ENCODE peak calls at places on chromosome 13, in four cellular contexts. M is astrocyte of the spinal cord, G is GM10248, W is left lung. I is an unnamed sample.

GRCh38 chr13:19674898-19675297 is 41.4 kb downstream of the MPHOSPH8 start:
- DNase-seq in M (no peak), G (no peak), W (no peak), I (no peak)

GRCh38 chr13:45219938-45220375 is 19.1 kb upstream of the KCTD4 start:
- DNase-seq in M (peak), G (no peak), W (no peak), I (no peak)

GRCh38 chr13:113207890-113208423 is 512 bp downstream of the PCID2 start:
- DNase-seq in M (peak), G (no peak), W (peak), I (no peak)

GRCh38 chr13:80256352-80256932 is 84.5 kb downstream of the SPRY2 start:
- DNase-seq in M (no peak), G (no peak), W (no peak), I (peak)

GRCh38 chr13:44431150-44431549 is 57.5 kb downstream of the SERP2 start:
- DNase-seq in M (no peak), G (no peak), W (no peak), I (no peak)

GRCh38 chr13:112635323-112635722 is 47.4 kb upstream of the TUBGCP3 start:
- DNase-seq in M (no peak), G (no peak), W (no peak), I (no peak)

GRCh38 chr13:52848455-52849190 is at the start of gene PCDH8:
- DNase-seq in M (no peak), G (no peak), W (no peak), I (no peak)

GRCh38 chr13:48532146-48532472 is 771 bp downstream of the RCBTB2 start:
- DNase-seq in M (peak), G (no peak), W (peak), I (no peak)

GRCh38 chr13:109872864-109873263 is 86.5 kb upstream of the IRS2 start:
- DNase-seq in M (no peak), G (no peak), W (no peak), I (no peak)

DNA sequence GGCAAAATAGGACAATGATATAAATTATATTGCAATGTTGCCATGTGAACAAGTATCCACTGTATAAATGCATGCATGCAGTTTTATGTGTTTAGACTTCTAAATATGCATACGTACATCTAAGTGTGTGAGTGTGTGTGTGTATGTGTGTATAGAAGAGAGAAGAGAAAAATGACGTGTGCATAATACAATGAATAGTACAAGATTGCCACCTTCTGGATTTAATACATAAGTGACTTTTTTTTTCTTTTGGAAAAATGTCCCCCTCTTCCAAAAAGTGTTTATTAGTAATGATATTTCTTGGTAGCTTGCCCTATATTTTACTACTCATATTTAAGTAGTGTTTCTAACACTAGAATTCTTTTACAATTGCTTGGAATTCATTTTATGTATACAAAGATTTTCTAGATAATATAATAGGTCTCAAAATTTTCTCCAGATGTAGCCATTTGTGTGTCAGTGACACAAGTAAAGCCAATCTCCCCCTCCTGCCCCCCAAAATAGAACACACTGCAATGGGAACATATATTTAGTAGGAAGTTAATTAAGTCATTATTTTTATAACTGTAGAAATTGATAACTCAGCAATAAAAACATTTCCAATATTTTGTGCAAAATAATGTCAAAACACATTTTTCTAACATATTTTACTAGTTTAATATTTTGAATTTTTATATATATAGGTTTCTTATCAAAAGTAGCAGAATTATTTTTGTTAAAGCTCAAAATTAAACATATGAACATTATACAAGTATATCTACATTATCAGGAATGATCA is 783.3 kb upstream of the ATXN8OS start:
- DNase-seq in M (peak), G (no peak), W (no peak), I (no peak)
- TF ChIP-seq CTCF in M (no peak), G (no peak), W (no peak), I (no peak)

GRCh38 chr13:111217661-111218060 is 102.6 kb downstream of the ARHGEF7 start:
- DNase-seq in M (no peak), G (no peak), W (no peak), I (no peak)

GRCh38 chr13:111215081-111216047 is 100.3 kb downstream of the ARHGEF7 start:
- DNase-seq in M (no peak), G (no peak), W (no peak), I (no peak)

GRCh38 chr13:111216166-111216960 is 101.3 kb downstream of the ARHGEF7 start:
- DNase-seq in M (peak), G (peak), W (no peak), I (peak)

GRCh38 chr13:111219306-111219705 is 101.1 kb upstream of the TEX29 start:
- DNase-seq in M (peak), G (no peak), W (no peak), I (no peak)

GRCh38 chr13:111219950-111220349 is 100.5 kb upstream of the TEX29 start:
- DNase-seq in M (no peak), G (no peak), W (no peak), I (no peak)
- TF ChIP-seq CTCF in M (no peak), G (no peak), W (no peak), I (no peak)

DNA sequence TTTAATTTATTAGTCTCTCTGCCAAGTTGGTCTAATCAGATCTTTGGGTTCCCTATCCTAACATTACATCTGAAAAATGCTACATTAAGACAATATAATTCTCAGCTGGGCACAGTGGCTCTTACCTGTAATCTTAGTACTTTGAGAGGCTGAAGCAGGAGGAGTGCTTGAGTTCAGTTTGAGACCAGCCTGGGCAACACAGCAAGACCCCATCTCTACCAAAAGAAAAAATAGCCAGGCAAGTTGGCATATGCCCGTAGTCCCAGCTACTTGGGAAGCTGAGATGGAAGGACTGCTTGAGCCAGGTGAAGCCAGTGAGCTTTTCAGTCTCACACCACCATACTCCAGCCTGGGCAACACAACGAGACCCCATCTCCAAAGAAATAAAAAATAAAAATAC is 95.0 kb downstream of the KLF12 start:
- DNase-seq in M (no peak), G (no peak), W (no peak), I (no peak)
- TF ChIP-seq CTCF in M (no peak), G (no peak), W (no peak), I (no peak)

GRCh38 chr13:84702174-84702573 is 819.9 kb upstream of the SLITRK1 start:
- DNase-seq in M (no peak), G (no peak), W (no peak), I (no peak)
- TF ChIP-seq CTCF in M (no peak), G (no peak), W (no peak), I (no peak)

GRCh38 chr13:98809345-98809777 is 56.9 kb upstream of the SLC15A1 start:
- DNase-seq in M (no peak), G (no peak), W (no peak), I (no peak)

GRCh38 chr13:98816406-98816805 is 63.9 kb upstream of the SLC15A1 start:
- DNase-seq in M (no peak), G (no peak), W (no peak), I (no peak)

GRCh38 chr13:98813993-98814392 is 61.5 kb upstream of the SLC15A1 start:
- DNase-seq in M (no peak), G (no peak), W (no peak), I (no peak)

GRCh38 chr13:98807774-98808173 is 55.3 kb upstream of the SLC15A1 start:
- DNase-seq in M (no peak), G (no peak), W (no peak), I (no peak)

DNA sequence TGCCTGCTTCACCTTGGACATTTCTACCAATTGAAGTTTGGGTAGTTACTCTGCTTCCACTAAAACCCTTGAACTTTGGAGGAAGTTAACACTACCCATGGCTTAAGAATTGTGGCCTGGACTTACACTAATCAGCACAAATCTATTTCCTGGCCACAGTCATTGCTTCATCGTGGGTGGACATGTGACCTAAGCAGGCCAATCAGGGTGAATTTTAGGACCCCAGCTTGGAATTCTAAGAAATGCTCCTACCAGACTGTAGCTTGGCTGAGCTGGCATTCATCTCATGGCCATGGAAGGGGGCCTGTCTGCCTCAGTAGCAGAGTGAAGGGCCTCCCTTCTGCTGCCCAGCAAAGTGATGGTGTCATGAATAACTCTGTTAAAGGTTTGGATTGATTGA is 58.3 kb upstream of the SLC15A1 start:
- DNase-seq in M (no peak), G (no peak), W (no peak), I (no peak)
- TF ChIP-seq CTCF in M (no peak), G (no peak), W (no peak), I (no peak)

GRCh38 chr13:95608640-95609280 is 35.7 kb downstream of the DZIP1 start:
- DNase-seq in M (no peak), G (no peak), W (no peak), I (no peak)

GRCh38 chr13:95615539-95615938 is 29.0 kb downstream of the DZIP1 start:
- DNase-seq in M (no peak), G (no peak), W (no peak), I (no peak)

GRCh38 chr13:95620498-95621140 is 23.9 kb downstream of the DZIP1 start:
- DNase-seq in M (no peak), G (no peak), W (no peak), I (no peak)

GRCh38 chr13:95614641-95615245 is 29.8 kb downstream of the DZIP1 start:
- DNase-seq in M (no peak), G (no peak), W (no peak), I (no peak)
- TF ChIP-seq CTCF in M (no peak), G (no peak), W (no peak), I (no peak)

DNA sequence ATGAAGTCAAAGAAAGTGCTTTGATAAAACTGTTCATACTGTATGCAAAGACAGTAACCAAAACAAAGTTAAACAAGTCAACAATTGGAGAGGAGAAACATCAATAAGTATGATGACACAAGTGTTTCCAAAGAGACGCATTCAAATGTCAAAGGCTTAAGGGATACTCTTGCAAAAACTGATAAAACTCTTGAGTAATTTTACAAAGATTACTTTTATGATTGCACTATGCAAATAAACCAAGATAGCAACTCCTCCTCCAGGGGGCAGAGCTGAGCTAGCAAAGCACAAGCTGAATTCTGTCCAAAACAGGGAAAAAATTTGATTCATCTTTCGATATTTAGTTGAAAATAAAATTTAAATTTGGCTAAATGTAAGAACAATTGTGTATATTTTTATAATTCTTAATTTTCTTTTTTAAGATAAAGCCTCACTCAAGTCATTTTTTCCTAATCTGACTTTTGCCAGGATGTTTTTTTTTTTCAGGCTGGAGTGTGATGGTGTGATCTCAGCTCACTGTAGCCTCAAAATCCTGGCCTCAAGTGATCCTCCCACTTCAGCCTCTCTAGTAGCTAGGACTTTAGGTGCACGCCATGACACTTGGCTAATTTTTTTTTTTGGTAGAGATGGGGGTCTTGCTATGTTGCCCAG is 84.0 kb downstream of the MZT1 start:
- DNase-seq in M (peak), G (peak), W (peak), I (peak)
- TF ChIP-seq CTCF in M (peak), G (peak), W (peak), I (peak)

GRCh38 chr13:98773053-98773452 is 20.6 kb upstream of the SLC15A1 start:
- DNase-seq in M (no peak), G (no peak), W (no peak), I (no peak)
- TF ChIP-seq CTCF in M (peak), G (no peak), W (no peak), I (no peak)

GRCh38 chr13:92843549-92843948 is 383.1 kb upstream of the GPC6 start:
- DNase-seq in M (peak), G (no peak), W (no peak), I (no peak)
- TF ChIP-seq CTCF in M (no peak), G (no peak), W (no peak), I (no peak)